ENCODE peak calls at places on chromosomes 13 and 19, in four cellular contexts. S is A549, Z is esophagus squamous epithelium, M is IMR-90. D is an unnamed sample.

GRCh38 chr13:45228002-45228401 is 27.2 kb upstream of the KCTD4 start:
- DNase-seq in S (no peak), Z (no peak), M (no peak), D (no peak)

GRCh38 chr13:48532146-48532472 is 771 bp downstream of the RCBTB2 start:
- DNase-seq in S (no peak), Z (no peak), M (peak; percentile 52), D (no peak)

GRCh38 chr19:4523306-4524110 is 5.2 kb upstream of the PLIN4 start:
- DNase-seq in S (peak; percentile 40), Z (no peak), M (peak; percentile 10), D (peak; percentile 54)

GRCh38 chr13:107157272-107157671 is 589.3 kb upstream of the ARGLU1 start:
- DNase-seq in S (no peak), Z (no peak), M (peak; percentile 1), D (no peak)

GRCh38 chr13:24271611-24272451 is 37.5 kb upstream of the C1QTNF9 start:
- DNase-seq in S (no peak), Z (no peak), M (peak; percentile 76), D (peak; percentile 87)

GRCh38 chr19:3671680-3672574 is 28.3 kb downstream of the PIP5K1C start:
- DNase-seq in S (no peak), Z (no peak), M (peak; percentile 20), D (no peak)

GRCh38 chr13:28611021-28611420 is 47.9 kb upstream of the POMP start:
- DNase-seq in S (no peak), Z (no peak), M (peak; percentile 26), D (peak; percentile 6)

GRCh38 chr13:76719955-76720354 is 166.2 kb downstream of the KCTD12 start:
- DNase-seq in S (no peak), Z (no peak), M (no peak), D (no peak)

GRCh38 chr13:53068841-53069520 is 40.4 kb downstream of the OLFM4 start:
- DNase-seq in S (no peak), Z (no peak), M (no peak), D (no peak)

GRCh38 chr19:40542197-40542859 is 34.3 kb upstream of the SHKBP1 start:
- DNase-seq in S (no peak), Z (no peak), M (peak; percentile 60), D (no peak)

GRCh38 chr13:29465741-29466293 is 129.7 kb downstream of the SLC7A1 start:
- DNase-seq in S (no peak), Z (no peak), M (peak; percentile 62), D (no peak)

GRCh38 chr13:32285633-32285965 is 29.6 kb downstream of the ZAR1L start:
- DNase-seq in S (no peak), Z (no peak), M (no peak), D (no peak)

GRCh38 chr13:80473695-80474094 is 132.8 kb upstream of the SPRY2 start:
- DNase-seq in S (peak; percentile 57), Z (no peak), M (peak; percentile 18), D (no peak)

GRCh38 chr13:66414196-66414800 is 815.8 kb downstream of the PCDH9 start:
- DNase-seq in S (no peak), Z (no peak), M (no peak), D (no peak)

GRCh38 chr13:44668707-44669106 is 92.6 kb upstream of the TSC22D1 start:
- DNase-seq in S (no peak), Z (no peak), M (peak; percentile 86), D (peak; percentile 24)

GRCh38 chr19:49643466-49643865 is 1.5 kb downstream of the SCAF1 start:
- DNase-seq in S (no peak), Z (no peak), M (no peak), D (peak; percentile 69)

GRCh38 chr19:5627395-5627904 is 4.6 kb downstream of the SAFB start:
- DNase-seq in S (no peak), Z (no peak), M (peak; percentile 72), D (peak; percentile 69)

GRCh38 chr13:29922281-29922821 is 71.9 kb upstream of the UBL3 start:
- DNase-seq in S (no peak), Z (no peak), M (peak; percentile 54), D (no peak)

GRCh38 chr19:22332924-22333323 is 46.7 kb downstream of the ZNF729 start:
- DNase-seq in S (no peak), Z (no peak), M (no peak), D (no peak)

GRCh38 chr19:40718774-40719391 is 2.0 kb downstream of the ITPKC start:
- DNase-seq in S (peak; percentile 83), Z (no peak), M (peak; percentile 40), D (peak; percentile 56)

GRCh38 chr19:49512970-49513745 is 697 bp downstream of the FCGRT start:
- DNase-seq in S (no peak), Z (no peak), M (no peak), D (no peak)

GRCh38 chr13:48908381-48909087 is 67.2 kb upstream of the FNDC3A start:
- DNase-seq in S (no peak), Z (no peak), M (peak; percentile 37), D (no peak)

GRCh38 chr19:2199215-2199614 is 35.5 kb downstream of the DOT1L start:
- DNase-seq in S (peak; percentile 22), Z (no peak), M (no peak), D (peak; percentile 32)
- TF ChIP-seq CTCF in S (no peak), Z (no peak), M (peak; percentile 28), D (peak; percentile 42)

GRCh38 chr19:36876993-36877938 is 26.6 kb downstream of the ZNF345 start:
- DNase-seq in S (no peak), Z (no peak), M (no peak), D (no peak)
- H3K4me3 ChIP-seq in S (no peak overlapping the region), Z (no peak overlapping the region), M (no peak overlapping the region), D (no peak overlapping the region)

DNA sequence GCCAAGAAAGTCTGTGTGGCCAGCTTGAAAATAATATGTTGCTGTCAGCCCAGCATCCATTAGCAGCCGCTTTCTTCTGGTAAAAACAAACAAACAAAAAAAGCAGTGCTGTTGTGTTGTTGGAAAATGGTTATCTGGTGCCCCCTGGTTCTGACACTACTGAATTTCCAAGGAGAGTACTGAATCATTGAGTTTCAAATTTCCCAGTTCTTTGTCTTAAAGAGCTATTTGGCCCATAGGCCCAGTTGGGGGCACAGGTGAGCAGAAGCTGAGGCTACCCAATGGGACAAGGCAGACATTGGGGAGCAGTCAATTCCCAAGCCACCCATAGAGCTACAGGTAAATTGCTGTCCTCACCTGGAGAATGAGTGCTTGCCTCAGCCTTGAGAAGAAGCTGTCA is 995.9 kb downstream of the UQCRFS1 start:
- DNase-seq in S (no peak), Z (no peak), M (no peak), D (no peak)
- TF ChIP-seq CTCF in S (no peak), Z (no peak), M (no peak), D (no peak)

DNA sequence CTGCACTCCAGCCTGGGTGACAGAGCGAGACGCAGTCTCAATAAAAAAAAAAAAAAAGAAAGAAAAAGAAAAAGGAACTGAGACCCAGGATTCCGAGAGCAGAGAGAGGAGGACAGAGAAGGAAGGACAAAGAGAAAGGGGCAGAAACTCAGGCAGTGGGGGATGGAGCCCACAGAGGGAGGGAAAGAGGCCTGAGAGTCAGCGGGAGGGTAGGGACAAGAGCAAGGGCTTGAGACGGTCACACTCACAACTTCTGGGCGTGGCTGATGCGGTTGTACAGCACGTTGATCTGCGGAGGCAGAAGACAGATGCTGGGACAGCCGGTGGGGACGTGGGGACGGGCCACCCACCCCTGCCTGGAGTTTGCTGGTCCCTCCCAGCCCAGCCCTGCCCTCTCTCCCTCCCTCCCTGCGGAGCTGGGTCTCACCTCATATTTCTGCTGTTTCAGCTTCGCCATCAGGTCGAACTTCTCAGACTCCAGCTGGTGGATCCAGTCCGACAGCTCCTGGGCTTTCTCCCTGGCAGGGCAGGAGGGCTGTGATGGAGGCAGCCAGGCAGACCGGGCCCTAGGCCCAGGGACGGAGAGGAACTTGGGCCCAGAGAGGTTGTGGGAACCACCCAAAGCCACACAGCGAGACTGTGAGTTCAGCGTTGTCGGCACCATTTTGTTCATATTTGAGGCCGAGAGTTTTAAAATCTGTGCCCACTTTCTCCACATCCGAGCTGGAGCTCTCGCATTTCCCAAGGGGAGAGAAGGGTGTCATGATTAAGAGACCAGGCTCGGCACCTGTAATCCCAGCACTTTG is 15.2 kb downstream of the TNNT1 start:
- DNase-seq in S (no peak), Z (no peak), M (no peak), D (peak; percentile 55)
- H3K4me3 ChIP-seq in S (no peak overlapping the region), Z (no peak overlapping the region), M (no peak overlapping the region), D (no peak overlapping the region)

D was measured in GM12865.